ENCODE peak calls at places on chromosomes 2 and 18, in five cellular contexts. N is SK-N-SH, V is SJCRH30, Y is lower lobe of right lung, S is H1. K is an unnamed sample.

GRCh38 chr2:212752730-212753351 is 214.2 kb upstream of the ERBB4 start:
- DNase-seq in V (no peak), N (no peak), S (no peak), Y (no peak), K (no peak)

GRCh38 chr2:69667805-69668382 is 24.4 kb upstream of the AAK1 start:
- DNase-seq in N (no peak), S (no peak), V (peak; percentile 23), Y (no peak), K (peak; percentile 77)

GRCh38 chr2:26578581-26578980 is 62.6 kb downstream of the CIB4 start:
- DNase-seq in N (no peak), Y (no peak), V (no peak), S (no peak), K (peak; percentile 29)

GRCh38 chr2:55712477-55713060 is 18.9 kb upstream of the PNPT1 start:
- DNase-seq in S (no peak), Y (no peak), N (no peak), V (no peak), K (no peak)

GRCh38 chr18:10056506-10056905 is 142.7 kb downstream of the VAPA start:
- DNase-seq in S (no peak), V (no peak), N (no peak), Y (no peak), K (no peak)

GRCh38 chr2:74188018-74188601 is 9.4 kb upstream of the MOB1A start:
- DNase-seq in N (no peak), V (peak; percentile 43), Y (no peak), S (no peak), K (peak; percentile 95)

GRCh38 chr2:65377556-65378307 is 54.7 kb downstream of the SPRED2 start:
- DNase-seq in V (peak; percentile 31), N (no peak), S (no peak), Y (no peak), K (peak; percentile 80)

GRCh38 chr2:119242276-119243119 is 18.9 kb downstream of the STEAP3 start:
- DNase-seq in Y (peak; percentile 18), N (no peak), S (no peak), V (no peak), K (no peak)

GRCh38 chr18:58671941-58672565 is 788 bp downstream of the MALT1 start:
- DNase-seq in Y (peak; percentile 67), S (no peak), V (peak; percentile 31), N (no peak), K (no peak)

GRCh38 chr18:2644535-2644934 is 11.0 kb upstream of the SMCHD1 start:
- DNase-seq in S (no peak), Y (no peak), N (no peak), V (no peak), K (no peak)

GRCh38 chr18:55097406-55098170 is 138.3 kb upstream of the CCDC68 start:
- DNase-seq in V (no peak), N (no peak), Y (no peak), S (no peak), K (no peak)

GRCh38 chr2:234686088-234686890 is 189.4 kb upstream of the ARL4C start:
- DNase-seq in S (peak; percentile 78), Y (no peak), V (peak; percentile 35), N (no peak), K (peak; percentile 72)

GRCh38 chr2:118584877-118585276 is 262.6 kb downstream of the EN1 start:
- DNase-seq in Y (no peak), N (no peak), V (no peak), S (no peak), K (no peak)

GRCh38 chr18:79944746-79945117 is 6.7 kb downstream of the SLC66A2 start:
- DNase-seq in S (no peak), N (no peak), Y (peak; percentile 28), V (no peak), K (no peak)

GRCh38 chr2:40874380-40874779 is 422.5 kb upstream of the SLC8A1 start:
- DNase-seq in S (no peak), N (no peak), V (no peak), Y (no peak), K (no peak)

GRCh38 chr2:153478289-153479261 is at the start of gene RPRM:
- DNase-seq in N (peak; percentile 88), S (peak; percentile 68), V (peak; percentile 22), Y (peak; percentile 81), K (peak; percentile 55)

GRCh38 chr18:55925772-55926171 is 337.8 kb upstream of the TCF4 start:
- DNase-seq in N (no peak), S (no peak), Y (no peak), V (no peak), K (no peak)

GRCh38 chr2:174945601-174946260 is 59.5 kb downstream of the CHN1 start:
- DNase-seq in Y (no peak), N (no peak), V (no peak), S (no peak), K (no peak)

GRCh38 chr2:74226648-74227213 is 28.3 kb downstream of the MTHFD2 start:
- DNase-seq in N (no peak), S (no peak), Y (no peak), V (no peak), K (no peak)

GRCh38 chr18:32032609-32033008 is 14.0 kb downstream of the RNF125 start:
- DNase-seq in V (no peak), S (no peak), Y (no peak), N (no peak), K (no peak)
- H3K36me3 ChIP-seq in V (no peaks in the 10 kb centered on the region), S (peaks cover 11% of the 10 kb centered on the region), Y (no peaks in the 10 kb centered on the region), N (no peaks in the 10 kb centered on the region), K (no peaks in the 10 kb centered on the region)

DNA sequence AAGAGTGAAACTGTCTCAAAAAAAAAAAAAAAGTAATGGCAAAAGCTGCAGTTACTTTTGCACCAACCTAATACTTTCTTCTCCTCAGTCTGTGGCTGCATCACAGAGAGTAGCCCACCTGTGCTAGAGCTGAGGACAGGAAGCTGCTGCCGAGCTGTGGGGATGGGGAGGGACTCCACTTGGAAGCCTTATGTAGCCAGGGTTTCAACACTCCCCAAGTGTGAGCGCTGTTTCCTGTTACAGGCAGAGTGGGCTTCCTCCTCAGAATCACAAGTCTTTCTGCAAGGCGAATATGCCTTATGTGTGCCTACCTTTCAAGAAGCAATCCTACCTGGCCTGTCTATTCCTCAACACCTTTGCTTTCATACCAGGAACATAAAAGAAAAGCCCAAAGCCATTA is 36.3 kb upstream of the CYP27C1 start:
- DNase-seq in Y (no peak), V (no peak), S (no peak), N (no peak), K (no peak)
- H3K36me3 ChIP-seq in Y (peaks cover 59% of the 10 kb centered on the region), V (peaks cover 45% of the 10 kb centered on the region), S (peaks cover 51% of the 10 kb centered on the region), N (peaks cover 50% of the 10 kb centered on the region), K (peaks cover 35% of the 10 kb centered on the region)

GRCh38 chr2:233414273-233414654 is 60.0 kb downstream of the DGKD start:
- DNase-seq in V (peak; percentile 55), N (no peak), Y (no peak), S (no peak), K (no peak)
- H3K36me3 ChIP-seq in V (peaks cover 4% of the 10 kb centered on the region), N (peaks cover 4% of the 10 kb centered on the region), Y (peaks cover 6% of the 10 kb centered on the region), S (no peaks in the 10 kb centered on the region), K (no peaks in the 10 kb centered on the region)

GRCh38 chr18:50579061-50579774 is 19.3 kb downstream of the MAPK4 start:
- DNase-seq in Y (no peak), V (no peak), S (no peak), N (no peak), K (no peak)

GRCh38 chr18:50578030-50578429 is 18.1 kb downstream of the MAPK4 start:
- DNase-seq in N (no peak), S (no peak), Y (no peak), V (no peak), K (no peak)

GRCh38 chr18:50582500-50582899 is 22.6 kb downstream of the MAPK4 start:
- DNase-seq in S (no peak), N (no peak), Y (no peak), V (no peak), K (no peak)

GRCh38 chr18:50581517-50581916 is 21.6 kb downstream of the MAPK4 start:
- DNase-seq in S (no peak), N (no peak), Y (no peak), V (no peak), K (no peak)

GRCh38 chr18:50578651-50579050 is 18.8 kb downstream of the MAPK4 start:
- DNase-seq in Y (no peak), S (no peak), N (no peak), V (no peak), K (peak; percentile 68)
- H3K36me3 ChIP-seq in Y (no peaks in the 10 kb centered on the region), S (no peaks in the 10 kb centered on the region), N (no peaks in the 10 kb centered on the region), V (no peaks in the 10 kb centered on the region), K (no peaks in the 10 kb centered on the region)

DNA sequence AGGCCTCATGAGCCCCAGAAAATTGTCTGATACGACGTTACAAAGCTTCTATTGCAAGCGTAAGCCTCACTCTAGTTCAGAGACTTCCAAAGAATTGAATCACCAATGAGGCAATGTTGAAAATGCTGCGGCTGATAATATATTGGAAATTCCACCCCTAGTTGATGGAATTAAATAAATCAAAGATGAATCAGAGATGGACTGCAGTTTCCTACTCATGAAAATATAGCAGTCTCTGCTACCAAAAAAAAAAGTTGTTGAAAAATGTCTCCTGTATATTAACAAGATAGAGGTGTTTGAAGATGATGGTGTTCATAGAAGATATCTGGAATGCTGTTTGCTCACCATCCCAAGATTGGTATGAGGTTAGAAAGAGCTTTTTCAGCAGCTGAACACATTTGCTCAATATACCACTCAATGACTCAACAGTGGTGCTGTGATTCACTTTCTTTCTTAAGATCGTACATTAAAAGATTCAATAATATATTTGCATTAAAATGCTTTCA is 99.8 kb upstream of the ARHGAP28 start:
- DNase-seq in S (no peak), N (no peak), Y (no peak), V (no peak), K (no peak)
- H3K36me3 ChIP-seq in S (no peaks in the 10 kb centered on the region), N (no peaks in the 10 kb centered on the region), Y (no peaks in the 10 kb centered on the region), V (no peaks in the 10 kb centered on the region), K (no peaks in the 10 kb centered on the region)

GRCh38 chr2:238450440-238450861 is 23.7 kb downstream of the ASB1 start:
- DNase-seq in N (no peak), Y (no peak), V (no peak), S (no peak), K (no peak)

GRCh38 chr2:238449241-238449640 is 22.5 kb downstream of the ASB1 start:
- DNase-seq in Y (no peak), V (no peak), N (no peak), S (no peak), K (no peak)

GRCh38 chr2:238446371-238446770 is 19.6 kb downstream of the ASB1 start:
- DNase-seq in V (no peak), N (no peak), Y (no peak), S (no peak), K (no peak)

GRCh38 chr2:238448031-238448955 is 21.6 kb downstream of the ASB1 start:
- DNase-seq in N (no peak), S (no peak), Y (no peak), V (no peak), K (no peak)

GRCh38 chr2:238449909-238450417 is 23.2 kb downstream of the ASB1 start:
- DNase-seq in Y (peak; percentile 72), N (no peak), S (no peak), V (no peak), K (no peak)
- H3K36me3 ChIP-seq in Y (peaks cover 71% of the 10 kb centered on the region), N (peaks cover 76% of the 10 kb centered on the region), S (peaks cover 42% of the 10 kb centered on the region), V (peaks cover 68% of the 10 kb centered on the region), K (peaks cover 78% of the 10 kb centered on the region)

GRCh38 chr2:215397632-215398341 is 38.1 kb downstream of the FN1 start:
- DNase-seq in Y (no peak), S (no peak), N (no peak), V (no peak), K (no peak)
- H3K36me3 ChIP-seq in Y (peaks cover 60% of the 10 kb centered on the region), S (peaks cover 17% of the 10 kb centered on the region), N (peaks cover 56% of the 10 kb centered on the region), V (peaks cover 36% of the 10 kb centered on the region), K (peaks cover 98% of the 10 kb centered on the region)

GRCh38 chr2:187013058-187013457 is 164.1 kb upstream of the ZSWIM2 start:
- DNase-seq in N (no peak), S (no peak), V (no peak), Y (no peak), K (no peak)
- H3K36me3 ChIP-seq in N (no peaks in the 10 kb centered on the region), S (no peaks in the 10 kb centered on the region), V (no peaks in the 10 kb centered on the region), Y (no peaks in the 10 kb centered on the region), K (no peaks in the 10 kb centered on the region)